ENCODE peak calls at places on chromosomes 2 and 18, in four cellular contexts. C, K, O and A are unnamed samples.

GRCh38 chr2:238644095-238645081 is 203.5 kb upstream of the TWIST2 start:
- DNase-seq in C (peak), K (no peak), O (peak), A (peak)

GRCh38 chr2:217920879-217921603 is 81.8 kb downstream of the TNS1 start:
- DNase-seq in C (no peak), K (no peak), O (peak), A (no peak)

GRCh38 chr18:57084331-57085298 is 62.3 kb upstream of the BOD1L2 start:
- DNase-seq in C (no peak), K (peak), O (no peak), A (peak)

GRCh38 chr2:100953406-100954043 is 48.6 kb upstream of the RPL31 start:
- DNase-seq in C (no peak), K (no peak), O (no peak), A (no peak)

GRCh38 chr2:68569604-68570003 is 73.8 kb upstream of the PROKR1 start:
- DNase-seq in C (no peak), K (no peak), O (peak), A (no peak)

GRCh38 chr18:53115876-53116585 is 776.0 kb downstream of the DCC start:
- DNase-seq in C (no peak), K (no peak), O (no peak), A (no peak)

GRCh38 chr18:8029061-8029460 is 461.9 kb downstream of the PTPRM start:
- DNase-seq in C (no peak), K (no peak), O (no peak), A (peak)

GRCh38 chr2:158761626-158762025 is 33.5 kb upstream of the DAPL1 start:
- DNase-seq in C (no peak), K (no peak), O (no peak), A (no peak)

GRCh38 chr2:189439342-189439741 is 1.9 kb upstream of the WDR75 start:
- DNase-seq in C (no peak), K (no peak), O (no peak), A (no peak)

GRCh38 chr2:60553496-60553991 is at the start of gene BCL11A:
- DNase-seq in C (no peak), K (peak), O (peak), A (peak)

GRCh38 chr2:74847075-74847858 is 13.3 kb downstream of the HK2 start:
- DNase-seq in C (no peak), K (no peak), O (peak), A (no peak)

DNA sequence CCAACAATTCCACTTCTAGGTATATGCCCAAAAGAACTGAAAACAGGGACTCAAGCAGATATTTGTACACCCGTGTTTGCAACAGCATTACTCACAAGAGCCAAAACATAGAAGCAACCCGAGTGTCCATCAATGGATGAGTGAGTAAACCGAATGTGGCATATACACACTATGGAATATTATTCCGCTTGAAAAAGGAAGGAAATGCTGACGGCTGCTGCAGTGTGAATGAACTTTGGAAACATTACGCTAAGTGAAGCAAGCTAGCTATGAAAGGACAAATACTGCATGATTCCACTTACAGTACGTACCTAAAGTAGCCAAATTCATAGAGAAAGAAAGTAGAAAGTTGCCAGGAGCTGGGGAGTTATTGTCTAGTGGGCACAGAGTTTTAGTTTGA is 32.2 kb downstream of the MREG start:
- DNase-seq in C (no peak), K (no peak), O (no peak), A (no peak)
- TF ChIP-seq CTCF in C (no peak), K (no peak), O (no peak), A (no peak)

GRCh38 chr2:139196754-139197153 is 416.6 kb upstream of the NXPH2 start:
- DNase-seq in C (no peak), K (no peak), O (no peak), A (no peak)
- TF ChIP-seq CTCF in C (no peak), K (no peak), O (no peak), A (no peak)

GRCh38 chr2:212532585-212532984 is 6.0 kb downstream of the ERBB4 start:
- DNase-seq in C (no peak), K (no peak), O (no peak), A (no peak)
- TF ChIP-seq CTCF in C (no peak), K (peak), O (no peak), A (no peak)

GRCh38 chr18:54330768-54331548 is 26.7 kb downstream of the STARD6 start:
- DNase-seq in C (no peak), K (no peak), O (no peak), A (no peak)
- TF ChIP-seq CTCF in C (no peak), K (no peak), O (peak), A (no peak)

GRCh38 chr2:144511945-144512344 is 8.0 kb downstream of the ZEB2 start:
- DNase-seq in C (no peak), K (no peak), O (no peak), A (no peak)
- TF ChIP-seq CTCF in C (no peak), K (no peak), O (no peak), A (no peak)

DNA sequence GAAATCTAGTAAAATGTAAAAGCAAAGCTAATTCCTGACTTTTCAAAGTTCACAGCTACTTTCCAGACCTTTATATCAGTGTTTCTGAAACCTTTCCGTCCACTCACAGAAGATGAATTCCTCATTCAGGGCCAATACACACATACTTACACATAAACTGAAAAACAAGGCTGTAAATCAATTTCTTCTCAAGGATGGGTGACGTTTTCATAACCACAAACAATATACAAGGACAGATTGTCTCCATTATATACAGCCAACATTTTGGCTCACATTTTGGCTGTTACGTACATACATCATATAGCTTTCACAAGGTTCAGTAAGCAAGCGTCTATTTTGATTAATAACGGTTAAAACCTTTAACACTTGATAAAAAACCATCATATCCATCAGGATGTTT is 1.4 kb downstream of the RPRD1A start:
- DNase-seq in C (no peak), K (no peak), O (peak), A (no peak)
- TF ChIP-seq CTCF in C (no peak), K (no peak), O (no peak), A (no peak)

GRCh38 chr18:35030234-35030989 is 10.8 kb upstream of the MAPRE2 start:
- DNase-seq in C (no peak), K (no peak), O (no peak), A (no peak)
- TF ChIP-seq CTCF in C (no peak), K (no peak), O (no peak), A (no peak)